ENCODE peak calls at places on chromosomes 5 and 9, in nine cellular contexts. D, M, W, E, Y, Z, S, O and X are unnamed samples.

GRCh38 chr5:124162782-124163532 is 583.5 kb downstream of the ZNF608 start:
- DNase-seq in Y (no peak), S (no peak), Z (no peak), O (peak; percentile 3), W (peak; percentile 74), M (no peak), E (peak; percentile 79), D (peak; percentile 70), X (no peak)

GRCh38 chr9:104798209-104798995 is 34.5 kb downstream of the NIPSNAP3B start:
- DNase-seq in Y (no peak), E (no peak), M (no peak), Z (no peak), D (no peak), W (no peak), S (peak; percentile 7), O (no peak), X (no peak)

GRCh38 chr5:6359941-6360683 is 18.2 kb downstream of the MED10 start:
- DNase-seq in M (no peak), Z (no peak), O (no peak), S (no peak), E (no peak), W (no peak), D (no peak), Y (no peak), X (no peak)

GRCh38 chr5:151897896-151898295 is 26.8 kb downstream of the GLRA1 start:
- DNase-seq in M (no peak), W (no peak), Y (no peak), D (no peak), E (no peak), S (no peak), Z (no peak), O (no peak), X (no peak)

GRCh38 chr9:14243514-14244042 is 70.4 kb downstream of the NFIB start:
- DNase-seq in Z (no peak), D (no peak), S (no peak), M (no peak), O (no peak), Y (no peak), W (no peak), E (no peak), X (no peak)

GRCh38 chr5:165459232-165459631 is 1953.8 kb downstream of the MAT2B start:
- DNase-seq in O (no peak), E (no peak), M (no peak), S (no peak), Z (no peak), W (no peak), D (no peak), Y (no peak), X (no peak)

GRCh38 chr5:150601774-150602345 is 38.6 kb upstream of the SYNPO start:
- DNase-seq in D (no peak), W (no peak), Y (no peak), E (peak; percentile 56), Z (no peak), O (no peak), M (no peak), S (no peak), X (no peak)

GRCh38 chr9:127280880-127281660 is 16.5 kb downstream of the GARNL3 start:
- DNase-seq in Y (no peak), D (no peak), W (no peak), O (no peak), S (no peak), M (no peak), E (no peak), Z (no peak), X (no peak)

DNA sequence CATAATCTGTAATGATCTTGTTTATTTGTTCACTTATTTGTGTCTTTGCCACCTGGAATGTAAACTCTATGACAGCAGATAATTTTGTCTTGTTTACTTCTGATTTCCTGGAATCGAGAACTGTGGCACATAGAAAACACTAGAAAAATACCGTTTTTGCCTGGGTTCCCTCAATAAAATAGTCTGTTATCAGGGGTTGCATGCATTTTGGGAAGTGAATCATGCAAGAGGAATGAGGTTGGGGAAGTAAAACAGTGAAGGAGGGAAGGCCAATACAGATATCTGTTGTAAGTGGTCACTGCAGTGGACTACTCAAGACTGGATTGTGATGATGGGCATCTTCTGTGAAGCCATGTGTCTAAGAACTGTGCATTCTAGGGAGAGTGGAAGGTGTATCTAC is 45.2 kb upstream of the IL6ST start:
- DNase-seq in Y (no peak), E (no peak), D (no peak), W (no peak), S (no peak), Z (no peak), M (no peak), O (no peak), X (no peak)
- H3K27ac ChIP-seq in Y (no peak overlapping the region), E (no peak overlapping the region), D (no peak overlapping the region), W (no peak overlapping the region), S (no peak overlapping the region), Z (no peak overlapping the region), M (no peak overlapping the region), O (no peak overlapping the region), X (no peak overlapping the region)

GRCh38 chr9:2838984-2839367 is 4.9 kb downstream of the PUM3 start:
- DNase-seq in O (no peak), E (no peak), W (no peak), Z (no peak), M (no peak), Y (no peak), D (no peak), S (no peak), X (no peak)
- H3K4me3 ChIP-seq in O (no peak overlapping the region), E (no peak overlapping the region), W (no peak overlapping the region), Z (no peak overlapping the region), M (no peak overlapping the region), Y (no peak overlapping the region), D (no peak overlapping the region), S (no peak overlapping the region), X (no peak overlapping the region)

DNA sequence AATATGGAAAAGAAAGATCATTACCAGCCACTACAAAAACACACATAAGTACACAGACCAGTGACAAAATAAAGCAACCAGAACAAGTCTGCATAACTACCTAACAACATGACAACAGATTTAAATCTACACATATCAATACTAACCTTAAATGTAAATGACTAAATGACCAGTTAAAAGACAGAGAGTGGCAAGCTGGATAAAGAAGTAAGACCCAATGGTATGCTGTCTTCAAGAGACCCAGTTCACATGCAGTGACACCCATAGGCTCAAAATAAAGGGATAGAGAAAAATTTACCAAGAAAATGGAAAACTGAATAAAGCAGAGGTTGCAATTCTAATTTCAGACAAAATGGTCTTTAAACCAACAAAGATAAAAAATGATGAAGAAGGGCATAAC is 938.1 kb downstream of the EFNA5 start:
- DNase-seq in Z (no peak), Y (no peak), O (no peak), M (no peak), D (no peak), W (no peak), E (no peak), S (no peak), X (no peak)
- TF ChIP-seq POLR2A in Z (no peak), Y (no peak), O (no peak), M (no peak), D (no peak), W (no peak), E (no peak), S (no peak), X (no peak)

GRCh38 chr5:14222182-14222581 is 79.0 kb downstream of the TRIO start:
- DNase-seq in S (no peak), E (no peak), D (no peak), O (no peak), M (no peak), W (no peak), Y (no peak), Z (no peak), X (no peak)
- H3K27ac ChIP-seq in S (no peak overlapping the region), E (no peak overlapping the region), D (no peak overlapping the region), O (no peak overlapping the region), M (no peak overlapping the region), W (no peak overlapping the region), Y (no peak overlapping the region), Z (no peak overlapping the region), X (no peak overlapping the region)

GRCh38 chr5:64914396-64914795 is 145.7 kb downstream of the CWC27 start:
- DNase-seq in W (no peak), O (no peak), Z (no peak), S (no peak), M (no peak), E (no peak), D (no peak), Y (no peak), X (no peak)
- H3K4me3 ChIP-seq in W (no peak overlapping the region), O (no peak overlapping the region), Z (no peak overlapping the region), S (no peak overlapping the region), M (no peak overlapping the region), E (no peak overlapping the region), D (no peak overlapping the region), Y (no peak overlapping the region), X (no peak overlapping the region)